ENCODE peak calls at places on chromosomes 7 and 10, in seven cellular contexts. U is CD8-positive, alpha-beta memory T cell; I is iPS DF 6.9; T is NCI-H2171 treated with DMSO at 0.1 percent for 48 hours; M is activated CD8-positive, alpha-beta T cell treated with anti-CD3 and anti-CD28 coated beads for 36 hours; G is nucleus accumbens; P is stimulated activated CD4-positive, alpha-beta T cell treated with anti-CD3 and anti-CD28 coated beads, TNF-alpha, amount 100 ng/mL, for 4 hours. C is an unnamed sample.
A peak's percentile ranks its signal among the peaks of the same experiment; 100 is the strongest.

GRCh38 chr7:32947420-32947983 is 9.7 kb upstream of the FKBP9 start:
- DNase-seq in U (no peak), I (no peak), T (no peak), M (no peak), G (no peak), P (no peak), C (no peak)

GRCh38 chr7:55018361-55019328 is at the start of gene EGFR:
- DNase-seq in U (no peak), I (no peak), T (no peak), M (no peak), G (peak; percentile 38), P (no peak), C (peak; percentile 66)

GRCh38 chr7:139417478-139417877 is 57.8 kb downstream of the LUC7L2 start:
- DNase-seq in U (no peak), I (no peak), T (no peak), M (no peak), G (no peak), P (no peak), C (no peak)

GRCh38 chr10:114408112-114408967 is 4.0 kb upstream of the AFAP1L2 start:
- DNase-seq in U (no peak), I (no peak), T (no peak), M (no peak), G (no peak), P (no peak), C (no peak)

GRCh38 chr10:128005858-128006257 is 99.0 kb downstream of the PTPRE start:
- DNase-seq in U (no peak), I (no peak), T (no peak), M (no peak), G (no peak), P (no peak), C (no peak)

GRCh38 chr7:51067757-51068156 is 248.9 kb downstream of the COBL start:
- DNase-seq in U (no peak), I (no peak), T (peak; percentile 37), M (peak; percentile 75), G (peak; percentile 57), P (peak; percentile 6), C (peak; percentile 88)

GRCh38 chr7:143733876-143734275 is 23.6 kb downstream of the CTAGE6 start:
- DNase-seq in U (no peak), I (no peak), T (no peak), M (no peak), G (no peak), P (no peak), C (no peak)

GRCh38 chr10:124917939-124918830 is 23.7 kb upstream of the ZRANB1 start:
- DNase-seq in U (no peak), I (no peak), T (peak; percentile 35), M (peak; percentile 12), G (no peak), P (no peak), C (no peak)

GRCh38 chr10:72097448-72098300 is 9.3 kb upstream of the SPOCK2 start:
- DNase-seq in U (no peak), I (no peak), T (no peak), M (no peak), G (no peak), P (no peak), C (no peak)

GRCh38 chr7:124728610-124729009 is 37.0 kb downstream of the GPR37 start:
- DNase-seq in U (no peak), I (no peak), T (no peak), M (no peak), G (no peak), P (no peak), C (no peak)

GRCh38 chr7:97770845-97771244 is 39.0 kb downstream of the TAC1 start:
- DNase-seq in U (no peak), I (no peak), T (no peak), M (no peak), G (no peak), P (no peak), C (no peak)

GRCh38 chr7:42210333-42210732 is 26.7 kb downstream of the GLI3 start:
- DNase-seq in U (no peak), I (no peak), T (no peak), M (no peak), G (no peak), P (no peak), C (no peak)

GRCh38 chr7:99766484-99767099 is 17.4 kb downstream of the CYP3A4 start:
- DNase-seq in U (no peak), I (no peak), T (no peak), M (no peak), G (no peak), P (no peak), C (no peak)

GRCh38 chr7:114921636-114922150 is at the start of gene MDFIC:
- DNase-seq in U (peak; percentile 34), I (no peak), T (no peak), M (peak; percentile 30), G (no peak), P (no peak), C (no peak)

GRCh38 chr7:33720139-33720538 is 185.2 kb upstream of the BMPER start:
- DNase-seq in U (no peak), I (no peak), T (no peak), M (no peak), G (no peak), P (no peak), C (no peak)

GRCh38 chr7:148883233-148884048 is 650 bp downstream of the EZH2 start:
- DNase-seq in U (peak; percentile 64), I (no peak), T (peak; percentile 30), M (peak; percentile 63), G (peak; percentile 19), P (peak; percentile 26), C (no peak)

GRCh38 chr7:620885-621284 is 101.2 kb upstream of the PDGFA start:
- DNase-seq in U (no peak), I (no peak), T (no peak), M (no peak), G (no peak), P (no peak), C (no peak)

GRCh38 chr7:74040791-74041520 is 13.0 kb downstream of the ELN start:
- DNase-seq in U (no peak), I (no peak), T (no peak), M (no peak), G (no peak), P (no peak), C (no peak)

GRCh38 chr7:28433604-28434254 is 21.4 kb downstream of the CREB5 start:
- DNase-seq in U (no peak), I (no peak), T (peak; percentile 3), M (no peak), G (no peak), P (no peak), C (no peak)

GRCh38 chr7:90592036-90592435 is 4.1 kb upstream of the CDK14 start:
- DNase-seq in U (no peak), I (no peak), T (no peak), M (no peak), G (no peak), P (no peak), C (no peak)

GRCh38 chr10:72563327-72563932 is 62.4 kb downstream of the MICU1 start:
- DNase-seq in U (no peak), I (no peak), T (no peak), M (peak; percentile 53), G (no peak), P (no peak), C (no peak)

GRCh38 chr7:14691597-14692203 is 210.9 kb downstream of the DGKB start:
- DNase-seq in U (peak; percentile 30), I (no peak), T (peak; percentile 58), M (peak; percentile 76), G (peak; percentile 26), P (peak; percentile 15), C (peak; percentile 46)

GRCh38 chr7:40680657-40681056 is 545.9 kb downstream of the SUGCT start:
- DNase-seq in U (no peak), I (peak; percentile 27), T (peak; percentile 5), M (peak; percentile 3), G (no peak), P (no peak), C (no peak)

GRCh38 chr7:106598663-106599342 is 62.2 kb downstream of the CCDC71L start:
- DNase-seq in U (peak; percentile 22), I (peak; percentile 39), T (peak; percentile 93), M (peak; percentile 84), G (peak; percentile 2), P (peak; percentile 39), C (peak; percentile 53)

GRCh38 chr7:42002654-42003053 is 234.4 kb downstream of the GLI3 start:
- DNase-seq in U (no peak), I (no peak), T (no peak), M (no peak), G (no peak), P (no peak), C (no peak)

GRCh38 chr10:69732147-69732825 is 69.4 kb upstream of the COL13A1 start:
- DNase-seq in U (no peak), I (no peak), T (no peak), M (no peak), G (no peak), P (no peak), C (no peak)

GRCh38 chr10:97042716-97043562 is 142.8 kb downstream of the SLIT1 start:
- DNase-seq in U (no peak), I (no peak), T (no peak), M (no peak), G (no peak), P (no peak), C (no peak)

GRCh38 chr7:25854059-25854458 is 297.9 kb upstream of the NFE2L3 start:
- DNase-seq in U (no peak), I (no peak), T (no peak), M (no peak), G (no peak), P (no peak), C (no peak)

GRCh38 chr7:1555046-1555812 is 776 bp downstream of the TMEM184A start:
- DNase-seq in U (no peak), I (no peak), T (peak; percentile 88), M (no peak), G (no peak), P (no peak), C (no peak)

GRCh38 chr7:82194011-82194410 is 249.6 kb downstream of the CACNA2D1 start:
- DNase-seq in U (no peak), I (no peak), T (peak; percentile 59), M (no peak), G (no peak), P (no peak), C (no peak)

GRCh38 chr10:13390604-13391522 is 42.8 kb upstream of the SEPHS1 start:
- DNase-seq in U (no peak), I (no peak), T (no peak), M (no peak), G (no peak), P (no peak), C (no peak)

GRCh38 chr7:51350195-51350896 is 33.7 kb upstream of the COBL start:
- DNase-seq in U (no peak), I (no peak), T (peak; percentile 98), M (no peak), G (no peak), P (no peak), C (no peak)

GRCh38 chr10:30170814-30171213 is 111.4 kb upstream of the JCAD start:
- DNase-seq in U (no peak), I (no peak), T (no peak), M (no peak), G (no peak), P (no peak), C (no peak)